ENCODE peak calls at places on chromosomes 2 and 18, in ten cellular contexts. N is Calu3; X is GM23248; A is glomerular endothelial cell; Q is GM12891; U is WTC11; S is gastrocnemius medialis; Y is T-helper 2 cell treated with Interferon-gamma antibody and Interleukin-4, amounts not matched to agents 5 μg/mL and 100 μg/mL, for 36 hours; E is psoas muscle; H is GM12865. I is an unnamed sample.

GRCh38 chr2:134173338-134174016 is 80.4 kb upstream of the MGAT5 start:
- DNase-seq in N (no peak), X (no peak), A (no peak), Q (no peak), U (no peak), S (peak), Y (no peak), E (no peak), H (no peak), I (no peak)

GRCh38 chr2:54914637-54915036 is 135.6 kb downstream of the RTN4 start:
- DNase-seq in N (no peak), X (no peak), A (no peak), Q (no peak), U (no peak), S (no peak), Y (no peak), E (no peak), H (no peak), I (no peak)

GRCh38 chr18:5309888-5310470 is 14.5 kb upstream of the ZBTB14 start:
- DNase-seq in N (no peak), X (peak), A (no peak), Q (peak), U (no peak), S (no peak), Y (no peak), E (no peak), H (peak), I (peak)

GRCh38 chr2:120243211-120243610 is 9.4 kb upstream of the RALB start:
- DNase-seq in N (no peak), X (peak), A (no peak), Q (no peak), U (no peak), S (no peak), Y (no peak), E (no peak), H (no peak), I (peak)

GRCh38 chr2:166610180-166610919 is 116.3 kb upstream of the SCN7A start:
- DNase-seq in N (no peak), X (no peak), A (no peak), Q (no peak), U (peak), S (no peak), Y (no peak), E (peak), H (no peak), I (peak)

GRCh38 chr2:138107288-138107687 is 143.0 kb downstream of the HNMT start:
- DNase-seq in N (no peak), X (no peak), A (no peak), Q (no peak), U (no peak), S (no peak), Y (no peak), E (no peak), H (no peak), I (no peak)

GRCh38 chr18:44036500-44036899 is 644.2 kb upstream of the SETBP1 start:
- DNase-seq in N (no peak), X (peak), A (no peak), Q (no peak), U (peak), S (no peak), Y (no peak), E (peak), H (no peak), I (no peak)

GRCh38 chr18:21703241-21703820 is 1.2 kb downstream of the ABHD3 start:
- DNase-seq in N (peak), X (no peak), A (no peak), Q (no peak), U (peak), S (no peak), Y (peak), E (no peak), H (peak), I (peak)

GRCh38 chr18:23494992-23495391 is 8.3 kb upstream of the RMC1 start:
- DNase-seq in N (peak), X (no peak), A (no peak), Q (no peak), U (no peak), S (no peak), Y (no peak), E (no peak), H (no peak), I (no peak)

GRCh38 chr2:231181848-231182247 is 16.6 kb upstream of the ARMC9 start:
- DNase-seq in N (peak), X (peak), A (no peak), Q (no peak), U (no peak), S (peak), Y (no peak), E (peak), H (peak), I (peak)

GRCh38 chr18:50507120-50507590 is 52.7 kb upstream of the MAPK4 start:
- DNase-seq in N (peak), X (peak), A (no peak), Q (no peak), U (peak), S (peak), Y (no peak), E (peak), H (peak), I (peak)

GRCh38 chr2:216683846-216684245 is 11.5 kb downstream of the IGFBP5 start:
- DNase-seq in N (no peak), X (peak), A (no peak), Q (no peak), U (no peak), S (peak), Y (no peak), E (peak), H (no peak), I (peak)

GRCh38 chr18:36744261-36744876 is 84.4 kb downstream of the TPGS2 start:
- DNase-seq in N (no peak), X (peak), A (no peak), Q (no peak), U (no peak), S (no peak), Y (no peak), E (no peak), H (no peak), I (no peak)

GRCh38 chr2:203533696-203534471 is 1.2 kb downstream of the RAPH1 start:
- DNase-seq in N (no peak), X (peak), A (no peak), Q (no peak), U (no peak), S (no peak), Y (no peak), E (no peak), H (peak), I (no peak)

GRCh38 chr2:126837926-126838717 is 60.6 kb upstream of the TEX51 start:
- DNase-seq in N (no peak), X (no peak), A (no peak), Q (no peak), U (no peak), S (no peak), Y (no peak), E (no peak), H (no peak), I (no peak)

GRCh38 chr2:154697422-154698237 is 865 bp upstream of the KCNJ3 start:
- DNase-seq in N (peak), X (no peak), A (no peak), Q (no peak), U (peak), S (no peak), Y (no peak), E (peak), H (no peak), I (no peak)

GRCh38 chr2:206457188-206457634 is 13.9 kb downstream of the ADAM23 start:
- DNase-seq in N (peak), X (no peak), A (no peak), Q (no peak), U (no peak), S (no peak), Y (no peak), E (no peak), H (peak), I (peak)

GRCh38 chr2:88638743-88639142 is 11.5 kb upstream of the EIF2AK3 start:
- DNase-seq in N (no peak), X (peak), A (no peak), Q (no peak), U (no peak), S (no peak), Y (peak), E (no peak), H (no peak), I (peak)

GRCh38 chr2:241000831-241001321 is 2.5 kb downstream of the SNED1 start:
- DNase-seq in N (no peak), X (no peak), A (no peak), Q (no peak), U (no peak), S (no peak), Y (no peak), E (no peak), H (no peak), I (no peak)

GRCh38 chr18:8431036-8431435 is 178.2 kb upstream of the RAB12 start:
- DNase-seq in N (no peak), X (no peak), A (no peak), Q (no peak), U (no peak), S (no peak), Y (no peak), E (no peak), H (no peak), I (no peak)

GRCh38 chr2:168181825-168182224 is 65.6 kb downstream of the STK39 start:
- DNase-seq in N (no peak), X (no peak), A (no peak), Q (no peak), U (no peak), S (no peak), Y (no peak), E (no peak), H (no peak), I (no peak)

GRCh38 chr2:179543361-179543901 is 278.8 kb upstream of the SESTD1 start:
- DNase-seq in N (peak), X (peak), A (no peak), Q (no peak), U (no peak), S (no peak), Y (no peak), E (no peak), H (no peak), I (no peak)

GRCh38 chr2:45458909-45459563 is 152.0 kb downstream of the SRBD1 start:
- DNase-seq in N (peak), X (peak), A (no peak), Q (no peak), U (no peak), S (no peak), Y (no peak), E (no peak), H (no peak), I (peak)

GRCh38 chr2:128401680-128402079 is 83.0 kb upstream of the HS6ST1 start:
- DNase-seq in N (no peak), X (no peak), A (no peak), Q (no peak), U (no peak), S (no peak), Y (no peak), E (no peak), H (no peak), I (no peak)

GRCh38 chr2:74146929-74147728 is 583 bp downstream of the BOLA3 start:
- DNase-seq in N (no peak), X (peak), A (no peak), Q (peak), U (no peak), S (peak), Y (peak), E (peak), H (peak), I (peak)

GRCh38 chr2:38509322-38509946 is 93.3 kb downstream of the HNRNPLL start:
- DNase-seq in N (no peak), X (peak), A (peak), Q (no peak), U (no peak), S (no peak), Y (no peak), E (no peak), H (no peak), I (no peak)

GRCh38 chr2:198957183-198957582 is 500.6 kb downstream of the SATB2 start:
- DNase-seq in N (no peak), X (peak), A (no peak), Q (no peak), U (no peak), S (no peak), Y (no peak), E (no peak), H (no peak), I (no peak)

GRCh38 chr2:85134255-85135065 is 1.3 kb downstream of the TCF7L1 start:
- DNase-seq in N (no peak), X (peak), A (no peak), Q (peak), U (peak), S (peak), Y (no peak), E (peak), H (no peak), I (no peak)

GRCh38 chr2:19569300-19569791 is 210.9 kb upstream of the OSR1 start:
- DNase-seq in N (no peak), X (peak), A (no peak), Q (no peak), U (no peak), S (no peak), Y (no peak), E (no peak), H (no peak), I (no peak)

GRCh38 chr2:71530246-71530986 is 77.1 kb downstream of the DYSF start:
- DNase-seq in N (peak), X (peak), A (peak), Q (peak), U (peak), S (peak), Y (no peak), E (no peak), H (peak), I (peak)

GRCh38 chr2:40543381-40543780 is 91.5 kb upstream of the SLC8A1 start:
- DNase-seq in N (no peak), X (no peak), A (no peak), Q (no peak), U (no peak), S (no peak), Y (no peak), E (no peak), H (no peak), I (no peak)

GRCh38 chr18:6752200-6752873 is 22.8 kb downstream of the ARHGAP28 start:
- DNase-seq in N (no peak), X (peak), A (no peak), Q (no peak), U (peak), S (no peak), Y (no peak), E (no peak), H (no peak), I (no peak)

GRCh38 chr2:155442755-155443372 is 744.4 kb downstream of the KCNJ3 start:
- DNase-seq in N (peak), X (peak), A (no peak), Q (no peak), U (no peak), S (no peak), Y (no peak), E (no peak), H (no peak), I (peak)

GRCh38 chr18:27921904-27922541 is 254.9 kb downstream of the CDH2 start:
- DNase-seq in N (peak), X (peak), A (no peak), Q (no peak), U (no peak), S (no peak), Y (no peak), E (no peak), H (no peak), I (no peak)

GRCh38 chr2:19796036-19796703 is 105.6 kb downstream of the TTC32 start:
- DNase-seq in N (no peak), X (peak), A (no peak), Q (no peak), U (no peak), S (no peak), Y (no peak), E (no peak), H (no peak), I (peak)

GRCh38 chr2:230400454-230400853 is 15.5 kb upstream of the SP100 start:
- DNase-seq in N (no peak), X (no peak), A (no peak), Q (no peak), U (no peak), S (no peak), Y (no peak), E (no peak), H (no peak), I (no peak)

GRCh38 chr2:97724946-97725688 is 11.7 kb downstream of the ZAP70 start:
- DNase-seq in N (no peak), X (no peak), A (no peak), Q (no peak), U (no peak), S (no peak), Y (no peak), E (no peak), H (no peak), I (no peak)

GRCh38 chr2:45570671-45571334 is 40.3 kb downstream of the SRBD1 start:
- DNase-seq in N (no peak), X (peak), A (no peak), Q (no peak), U (no peak), S (no peak), Y (no peak), E (no peak), H (no peak), I (no peak)

GRCh38 chr18:74251297-74252031 is 40.3 kb downstream of the CYB5A start:
- DNase-seq in N (peak), X (peak), A (peak), Q (no peak), U (no peak), S (no peak), Y (no peak), E (no peak), H (no peak), I (peak)

I was measured in MV-4-11.